ENCODE peak calls at places on chromosomes 11 and 22, in five cellular contexts. One of them, this sample, is unnamed.

GRCh38 chr22:46055176-46055850 is 78.4 kb upstream of the WNT7B start:
- DNase-seq in mesenchymal stem cell: no peak
- DNase-seq in HAP-1: no peak
- DNase-seq in adrenal gland: no peak
- DNase-seq in endodermal cell: peak
- DNase-seq in this sample: no peak

GRCh38 chr11:34263462-34264186 is 94.2 kb downstream of the ABTB2 start:
- DNase-seq in adrenal gland: peak
- DNase-seq in endodermal cell: peak
- DNase-seq in HAP-1: no peak
- DNase-seq in mesenchymal stem cell: peak
- DNase-seq in this sample: peak

GRCh38 chr11:103281301-103281700 is 172.1 kb downstream of the DYNC2H1 start:
- DNase-seq in HAP-1: no peak
- DNase-seq in adrenal gland: no peak
- DNase-seq in endodermal cell: no peak
- DNase-seq in mesenchymal stem cell: no peak
- DNase-seq in this sample: no peak

GRCh38 chr22:24951942-24952836 is at the start of gene KIAA1671:
- DNase-seq in HAP-1: peak
- DNase-seq in mesenchymal stem cell: peak
- DNase-seq in adrenal gland: peak
- DNase-seq in endodermal cell: peak
- DNase-seq in this sample: peak

GRCh38 chr11:72685560-72686480 is 11.6 kb upstream of the PDE2A start:
- DNase-seq in adrenal gland: peak
- DNase-seq in endodermal cell: peak
- DNase-seq in HAP-1: no peak
- DNase-seq in mesenchymal stem cell: no peak
- DNase-seq in this sample: no peak

GRCh38 chr11:32088117-32088941 is 2.5 kb upstream of the RCN1 start:
- DNase-seq in HAP-1: peak
- DNase-seq in endodermal cell: no peak
- DNase-seq in mesenchymal stem cell: peak
- DNase-seq in adrenal gland: peak
- DNase-seq in this sample: peak

GRCh38 chr11:119520400-119520799 is 97.4 kb upstream of the THY1 start:
- DNase-seq in endodermal cell: peak
- DNase-seq in adrenal gland: no peak
- DNase-seq in mesenchymal stem cell: no peak
- DNase-seq in HAP-1: no peak
- DNase-seq in this sample: no peak

GRCh38 chr22:50703726-50704509 is 31.3 kb downstream of the SHANK3 start:
- DNase-seq in endodermal cell: peak
- DNase-seq in mesenchymal stem cell: no peak
- DNase-seq in adrenal gland: no peak
- DNase-seq in HAP-1: no peak
- DNase-seq in this sample: no peak

GRCh38 chr22:17121235-17122195 is at the start of gene TMEM121B:
- DNase-seq in endodermal cell: peak
- DNase-seq in mesenchymal stem cell: peak
- DNase-seq in HAP-1: peak
- DNase-seq in adrenal gland: peak
- DNase-seq in this sample: peak

GRCh38 chr11:65663634-65664200 is 1.0 kb upstream of the RELA start:
- DNase-seq in mesenchymal stem cell: peak
- DNase-seq in adrenal gland: peak
- DNase-seq in endodermal cell: no peak
- DNase-seq in HAP-1: no peak
- DNase-seq in this sample: peak

GRCh38 chr11:304915-305833 is 2.4 kb upstream of the IFITM2 start:
- DNase-seq in mesenchymal stem cell: peak
- DNase-seq in adrenal gland: peak
- DNase-seq in endodermal cell: peak
- DNase-seq in HAP-1: peak
- DNase-seq in this sample: peak

GRCh38 chr22:46789992-46790391 is 27.5 kb downstream of the TBC1D22A start:
- DNase-seq in endodermal cell: peak
- DNase-seq in HAP-1: no peak
- DNase-seq in mesenchymal stem cell: no peak
- DNase-seq in adrenal gland: no peak
- DNase-seq in this sample: no peak

GRCh38 chr22:41217553-41218157 is 12.5 kb downstream of the L3MBTL2 start:
- DNase-seq in mesenchymal stem cell: peak
- DNase-seq in HAP-1: no peak
- DNase-seq in adrenal gland: peak
- DNase-seq in endodermal cell: peak
- DNase-seq in this sample: no peak
- H3K4me3 ChIP-seq in mesenchymal stem cell: no peak
- H3K4me3 ChIP-seq in HAP-1: no peak
- H3K4me3 ChIP-seq in adrenal gland: no peak
- H3K4me3 ChIP-seq in endodermal cell: no peak
- H3K4me3 ChIP-seq in this sample: no peak

GRCh38 chr11:74952752-74953151 is 3.7 kb downstream of the SPCS2 start:
- DNase-seq in HAP-1: no peak
- DNase-seq in mesenchymal stem cell: no peak
- DNase-seq in adrenal gland: no peak
- DNase-seq in endodermal cell: no peak
- DNase-seq in this sample: no peak
- H3K4me3 ChIP-seq in HAP-1: no peak
- H3K4me3 ChIP-seq in mesenchymal stem cell: no peak
- H3K4me3 ChIP-seq in adrenal gland: no peak
- H3K4me3 ChIP-seq in endodermal cell: no peak
- H3K4me3 ChIP-seq in this sample: no peak

GRCh38 chr11:2901196-2901796 is 15.7 kb upstream of the CDKN1C start:
- DNase-seq in endodermal cell: no peak
- DNase-seq in mesenchymal stem cell: no peak
- DNase-seq in HAP-1: no peak
- DNase-seq in adrenal gland: no peak
- DNase-seq in this sample: no peak

GRCh38 chr11:2901854-2902783 is 16.5 kb upstream of the CDKN1C start:
- DNase-seq in adrenal gland: peak
- DNase-seq in endodermal cell: peak
- DNase-seq in HAP-1: peak
- DNase-seq in mesenchymal stem cell: peak
- DNase-seq in this sample: peak

GRCh38 chr11:2897048-2897447 is 11.5 kb upstream of the CDKN1C start:
- DNase-seq in endodermal cell: no peak
- DNase-seq in mesenchymal stem cell: no peak
- DNase-seq in HAP-1: no peak
- DNase-seq in adrenal gland: no peak
- DNase-seq in this sample: no peak

GRCh38 chr11:2898366-2899079 is 12.9 kb upstream of the CDKN1C start:
- DNase-seq in HAP-1: no peak
- DNase-seq in mesenchymal stem cell: peak
- DNase-seq in endodermal cell: no peak
- DNase-seq in adrenal gland: peak
- DNase-seq in this sample: peak

GRCh38 chr11:2899080-2899783 is 13.7 kb upstream of the CDKN1C start:
- DNase-seq in endodermal cell: no peak
- DNase-seq in adrenal gland: peak
- DNase-seq in mesenchymal stem cell: no peak
- DNase-seq in HAP-1: no peak
- DNase-seq in this sample: no peak
- H3K4me3 ChIP-seq in endodermal cell: no peak
- H3K4me3 ChIP-seq in adrenal gland: no peak
- H3K4me3 ChIP-seq in mesenchymal stem cell: no peak
- H3K4me3 ChIP-seq in HAP-1: no peak
- H3K4me3 ChIP-seq in this sample: no peak

DNA sequence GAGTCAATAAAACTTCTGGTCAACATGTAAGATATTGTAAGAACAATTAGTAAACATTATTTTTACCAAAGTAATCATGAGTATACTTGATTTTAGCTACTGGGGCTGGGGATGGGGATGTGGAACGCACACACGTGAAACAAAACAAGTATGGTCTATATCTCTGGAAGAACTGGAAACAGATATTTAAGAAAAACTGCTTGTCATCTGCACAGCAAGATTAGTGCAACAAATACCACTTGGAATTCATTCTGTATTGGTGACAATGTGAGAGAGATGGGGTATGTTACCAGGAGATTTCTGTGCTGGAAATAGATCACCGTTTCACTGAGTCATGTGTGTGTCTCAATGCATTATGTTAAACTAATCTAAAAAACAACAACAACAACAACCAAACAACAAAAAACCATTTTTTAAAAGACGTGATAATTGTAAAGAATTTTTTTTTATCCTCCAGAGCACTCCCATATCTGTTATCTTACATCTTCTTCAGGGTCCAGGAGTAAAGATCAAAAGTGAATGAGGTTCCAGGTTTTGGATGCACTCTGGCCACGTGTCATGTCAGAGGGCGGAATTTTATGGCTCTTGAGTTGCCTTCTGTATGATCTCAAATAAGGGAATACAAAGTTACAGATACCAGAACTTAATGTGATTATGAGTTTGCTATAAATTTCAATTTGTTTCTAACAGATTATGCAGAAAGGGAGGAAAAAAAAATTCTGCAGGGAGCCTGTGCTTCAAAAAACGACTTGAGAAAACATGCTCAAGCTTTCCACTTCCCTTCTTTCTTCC is 153.0 kb downstream of the BBOX1 start:
- DNase-seq in adrenal gland: no peak
- DNase-seq in mesenchymal stem cell: no peak
- DNase-seq in endodermal cell: peak
- DNase-seq in HAP-1: no peak
- DNase-seq in this sample: no peak
- H3K4me3 ChIP-seq in adrenal gland: no peak
- H3K4me3 ChIP-seq in mesenchymal stem cell: no peak
- H3K4me3 ChIP-seq in endodermal cell: no peak
- H3K4me3 ChIP-seq in HAP-1: no peak
- H3K4me3 ChIP-seq in this sample: no peak

GRCh38 chr22:29882716-29883044 is 294 bp upstream of the MTMR3 start:
- DNase-seq in endodermal cell: no peak
- DNase-seq in HAP-1: no peak
- DNase-seq in mesenchymal stem cell: no peak
- DNase-seq in adrenal gland: no peak
- DNase-seq in this sample: no peak
- H3K4me3 ChIP-seq in endodermal cell: no peak
- H3K4me3 ChIP-seq in HAP-1: peak
- H3K4me3 ChIP-seq in mesenchymal stem cell: peak
- H3K4me3 ChIP-seq in adrenal gland: no peak
- H3K4me3 ChIP-seq in this sample: no peak

GRCh38 chr11:10301656-10302293 is 3.1 kb upstream of the ADM start:
- DNase-seq in endodermal cell: no peak
- DNase-seq in mesenchymal stem cell: peak
- DNase-seq in adrenal gland: no peak
- DNase-seq in HAP-1: no peak
- DNase-seq in this sample: no peak
- H3K4me3 ChIP-seq in endodermal cell: peak
- H3K4me3 ChIP-seq in mesenchymal stem cell: peak
- H3K4me3 ChIP-seq in adrenal gland: no peak
- H3K4me3 ChIP-seq in HAP-1: peak
- H3K4me3 ChIP-seq in this sample: no peak

DNA sequence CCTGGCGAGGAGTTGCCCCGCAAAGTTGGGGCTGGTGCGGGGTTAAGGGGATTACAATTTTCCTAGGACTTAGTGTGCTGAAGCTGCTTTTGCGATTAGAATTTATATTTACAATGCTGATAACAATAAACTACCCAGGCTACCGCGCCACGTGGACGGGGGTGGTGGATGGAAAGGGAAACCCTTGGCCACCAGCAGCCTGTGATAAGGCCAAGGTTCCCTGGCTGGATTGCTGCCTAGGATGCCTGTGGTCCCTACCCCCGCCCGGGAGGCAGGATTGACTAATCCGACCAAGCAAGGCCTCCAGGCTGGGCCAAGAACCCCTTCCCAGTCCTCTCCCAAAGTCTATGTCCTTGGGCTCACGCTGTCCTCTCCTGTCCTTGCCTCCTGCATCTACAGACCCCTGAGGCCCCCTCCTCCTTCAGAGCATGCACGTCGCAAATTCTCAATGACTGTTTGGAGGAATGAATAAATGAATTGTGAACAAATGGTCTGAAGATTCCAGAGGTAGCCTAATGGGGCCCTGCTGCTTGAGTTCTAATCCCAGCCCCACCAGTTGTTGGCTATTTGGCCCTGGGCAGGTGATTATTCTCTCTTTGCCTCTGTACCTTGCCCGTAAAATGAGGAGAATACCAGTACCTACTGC is 7.6 kb upstream of the CHKA start:
- DNase-seq in mesenchymal stem cell: peak
- DNase-seq in adrenal gland: peak
- DNase-seq in endodermal cell: peak
- DNase-seq in HAP-1: no peak
- DNase-seq in this sample: peak
- H3K4me3 ChIP-seq in mesenchymal stem cell: peak
- H3K4me3 ChIP-seq in adrenal gland: no peak
- H3K4me3 ChIP-seq in endodermal cell: peak
- H3K4me3 ChIP-seq in HAP-1: no peak
- H3K4me3 ChIP-seq in this sample: no peak

GRCh38 chr11:6656936-6657335 is 1.3 kb upstream of the DCHS1 start:
- DNase-seq in mesenchymal stem cell: no peak
- DNase-seq in adrenal gland: no peak
- DNase-seq in endodermal cell: no peak
- DNase-seq in HAP-1: no peak
- DNase-seq in this sample: no peak

GRCh38 chr11:6656581-6656915 is 939 bp upstream of the DCHS1 start:
- DNase-seq in mesenchymal stem cell: no peak
- DNase-seq in HAP-1: no peak
- DNase-seq in endodermal cell: no peak
- DNase-seq in adrenal gland: no peak
- DNase-seq in this sample: no peak

GRCh38 chr11:6655020-6655789 is 404 bp downstream of the DCHS1 start:
- DNase-seq in adrenal gland: peak
- DNase-seq in HAP-1: no peak
- DNase-seq in mesenchymal stem cell: peak
- DNase-seq in endodermal cell: peak
- DNase-seq in this sample: peak

GRCh38 chr11:6657346-6657745 is 1.7 kb upstream of the DCHS1 start:
- DNase-seq in HAP-1: no peak
- DNase-seq in adrenal gland: no peak
- DNase-seq in mesenchymal stem cell: no peak
- DNase-seq in endodermal cell: no peak
- DNase-seq in this sample: no peak

GRCh38 chr11:6655790-6656580 is at the start of gene DCHS1:
- DNase-seq in mesenchymal stem cell: peak
- DNase-seq in endodermal cell: peak
- DNase-seq in HAP-1: no peak
- DNase-seq in adrenal gland: no peak
- DNase-seq in this sample: no peak
- H3K4me3 ChIP-seq in mesenchymal stem cell: peak
- H3K4me3 ChIP-seq in endodermal cell: peak
- H3K4me3 ChIP-seq in HAP-1: peak
- H3K4me3 ChIP-seq in adrenal gland: no peak
- H3K4me3 ChIP-seq in this sample: peak

GRCh38 chr11:66880484-66881211 is 23.8 kb downstream of the LRFN4 start:
- DNase-seq in mesenchymal stem cell: no peak
- DNase-seq in adrenal gland: no peak
- DNase-seq in endodermal cell: no peak
- DNase-seq in HAP-1: no peak
- DNase-seq in this sample: peak

GRCh38 chr11:66883021-66883968 is 26.4 kb downstream of the LRFN4 start:
- DNase-seq in HAP-1: peak
- DNase-seq in adrenal gland: peak
- DNase-seq in endodermal cell: peak
- DNase-seq in mesenchymal stem cell: peak
- DNase-seq in this sample: peak

GRCh38 chr11:66881436-66881835 is 24.6 kb downstream of the LRFN4 start:
- DNase-seq in adrenal gland: no peak
- DNase-seq in HAP-1: no peak
- DNase-seq in mesenchymal stem cell: no peak
- DNase-seq in endodermal cell: no peak
- DNase-seq in this sample: no peak

GRCh38 chr11:66881927-66882452 is 25.1 kb downstream of the LRFN4 start:
- DNase-seq in mesenchymal stem cell: no peak
- DNase-seq in endodermal cell: no peak
- DNase-seq in HAP-1: no peak
- DNase-seq in adrenal gland: peak
- DNase-seq in this sample: no peak

GRCh38 chr11:66882540-66882939 is 25.7 kb downstream of the LRFN4 start:
- DNase-seq in mesenchymal stem cell: no peak
- DNase-seq in adrenal gland: peak
- DNase-seq in HAP-1: no peak
- DNase-seq in endodermal cell: no peak
- DNase-seq in this sample: peak
- H3K4me3 ChIP-seq in mesenchymal stem cell: no peak
- H3K4me3 ChIP-seq in adrenal gland: no peak
- H3K4me3 ChIP-seq in HAP-1: no peak
- H3K4me3 ChIP-seq in endodermal cell: no peak
- H3K4me3 ChIP-seq in this sample: no peak